ENCODE peak calls at places on chromosomes 12 and 14, in nine cellular contexts. B is endodermal cell, I is brain microvascular endothelial cell, N is GM23338, L is stomach, V is IMR-90, S is HL-60, U is fibroblast of lung, K is H1. M is an unnamed sample.

GRCh38 chr14:66306101-66306500 is 180.1 kb upstream of the CCDC196 start:
- DNase-seq in B (no peak), I (no peak), N (no peak), L (no peak), V (no peak), S (no peak), U (no peak), K (no peak), M (no peak)

GRCh38 chr14:21703357-21704339 is 30.0 kb upstream of the OR4E1 start:
- DNase-seq in B (no peak), I (no peak), N (no peak), L (no peak), V (no peak), S (no peak), U (no peak), K (no peak), M (no peak)

GRCh38 chr12:53388932-53389331 is 9.0 kb downstream of the SP1 start:
- DNase-seq in B (no peak), I (no peak), N (no peak), L (no peak), V (no peak), S (no peak), U (no peak), K (no peak), M (no peak)

GRCh38 chr12:59113831-59114273 is 193.5 kb upstream of the LRIG3 start:
- DNase-seq in B (peak; percentile 97), I (peak; percentile 76), N (peak; percentile 96), L (peak; percentile 83), V (peak; percentile 81), S (peak; percentile 65), U (peak; percentile 86), K (peak; percentile 63), M (peak; percentile 54)

GRCh38 chr14:52703225-52703624 is 3.8 kb upstream of the PSMC6 start:
- DNase-seq in B (no peak), I (peak; percentile 91), N (no peak), L (peak; percentile 70), V (peak; percentile 98), S (peak; percentile 47), U (peak; percentile 99), K (no peak), M (peak; percentile 80)

GRCh38 chr12:6323340-6323994 is 13.0 kb downstream of the PLEKHG6 start:
- DNase-seq in B (peak; percentile 94), I (peak; percentile 92), N (peak; percentile 92), L (peak; percentile 42), V (peak; percentile 94), S (peak; percentile 72), U (peak; percentile 94), K (peak; percentile 72), M (peak; percentile 74)

GRCh38 chr12:56688846-56689113 is 696 bp upstream of the PTGES3 start:
- DNase-seq in B (no peak), I (no peak), N (no peak), L (no peak), V (no peak), S (no peak), U (no peak), K (no peak), M (peak; percentile 67)

GRCh38 chr12:17999174-17999801 is 90.7 kb downstream of the RERGL start:
- DNase-seq in B (no peak), I (no peak), N (no peak), L (no peak), V (no peak), S (no peak), U (no peak), K (no peak), M (no peak)

GRCh38 chr12:97989366-97989940 is 525.9 kb upstream of the TMPO start:
- DNase-seq in B (no peak), I (no peak), N (no peak), L (no peak), V (no peak), S (no peak), U (no peak), K (no peak), M (no peak)

GRCh38 chr14:105314287-105315185 is at the start of gene PACS2:
- DNase-seq in B (peak; percentile 84), I (no peak), N (peak; percentile 91), L (peak; percentile 85), V (peak; percentile 85), S (peak; percentile 43), U (peak; percentile 83), K (peak; percentile 36), M (peak; percentile 97)

GRCh38 chr12:88753074-88753473 is 172.8 kb upstream of the KITLG start:
- DNase-seq in B (no peak), I (peak; percentile 36), N (no peak), L (no peak), V (peak; percentile 29), S (no peak), U (no peak), K (no peak), M (peak; percentile 1)

GRCh38 chr14:20836668-20837338 is 34.2 kb upstream of the RNASE1 start:
- DNase-seq in B (peak; percentile 79), I (peak; percentile 27), N (peak; percentile 85), L (peak; percentile 58), V (peak; percentile 18), S (no peak), U (peak; percentile 3), K (no peak), M (peak; percentile 47)

GRCh38 chr12:67981236-67982164 is 7.7 kb upstream of the IFNG-AS1 start:
- DNase-seq in B (no peak), I (peak; percentile 94), N (no peak), L (no peak), V (peak; percentile 89), S (no peak), U (peak; percentile 74), K (no peak), M (peak; percentile 62)

GRCh38 chr12:10272466-10272865 is 35.2 kb upstream of the KLRD1 start:
- DNase-seq in B (no peak), I (no peak), N (no peak), L (no peak), V (no peak), S (no peak), U (peak; percentile 14), K (no peak), M (no peak)

GRCh38 chr12:118358607-118359540 is 13.8 kb downstream of the TAOK3 start:
- DNase-seq in B (no peak), I (no peak), N (no peak), L (no peak), V (no peak), S (peak; percentile 53), U (no peak), K (no peak), M (no peak)

DNA sequence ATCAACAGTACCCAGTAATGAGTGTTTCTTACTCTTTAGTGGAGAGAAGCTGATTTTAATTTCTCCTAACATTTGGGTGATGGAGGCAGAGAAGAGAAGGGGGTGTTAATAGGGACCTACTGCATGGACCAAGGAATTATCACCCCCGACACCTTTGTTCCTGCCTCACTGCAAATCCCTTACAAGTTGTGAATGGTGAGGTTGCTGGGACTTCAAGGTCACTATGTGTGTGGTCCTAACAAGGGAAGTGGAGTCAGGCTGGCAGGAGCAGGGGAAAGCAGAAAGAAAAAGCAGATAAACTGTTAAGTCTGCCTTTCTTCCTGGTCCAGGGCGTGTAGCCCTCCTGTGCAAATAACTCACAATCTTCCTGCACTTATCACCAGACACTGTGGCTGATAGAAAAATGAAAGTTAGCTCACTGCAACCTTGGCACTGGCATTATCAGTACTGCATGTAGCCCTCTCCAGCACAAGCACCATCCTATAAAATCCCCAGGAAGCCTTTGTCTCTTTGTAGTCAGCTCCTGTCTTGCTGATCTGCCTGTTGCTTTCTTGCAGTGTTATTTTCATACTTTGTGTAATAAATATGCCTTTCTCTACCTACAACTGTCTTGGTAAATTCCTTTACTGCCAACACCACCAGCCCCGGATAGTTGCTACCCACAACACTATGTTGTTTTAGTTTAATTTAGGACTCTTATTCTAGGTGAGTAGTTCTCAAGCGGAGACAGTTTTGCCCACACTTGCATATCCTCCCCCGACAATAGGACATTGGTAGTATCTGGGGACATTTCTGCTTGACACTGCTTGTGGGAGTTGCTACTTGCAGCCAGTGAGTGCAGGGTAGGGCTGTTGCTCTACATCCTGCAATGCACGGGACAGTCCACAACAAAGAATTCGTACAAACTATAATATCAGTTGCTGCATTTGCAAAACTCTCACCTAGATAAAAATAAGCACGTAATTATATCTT is 112.2 kb upstream of the DNM1L start:
- DNase-seq in B (no peak), I (peak; percentile 25), N (peak; percentile 53), L (no peak), V (peak; percentile 10), S (no peak), U (no peak), K (peak; percentile 13), M (no peak)
- H3K27ac ChIP-seq in B (no peak overlapping the region), I (peak overlapping the region; percentile 10), N (peak overlapping the region; percentile 70), L (peak overlapping the region; percentile 72), V (peak overlapping the region; percentile 45), S (no peak overlapping the region), U (no peak overlapping the region), K (no peak overlapping the region), M (peak overlapping the region; percentile 67)

DNA sequence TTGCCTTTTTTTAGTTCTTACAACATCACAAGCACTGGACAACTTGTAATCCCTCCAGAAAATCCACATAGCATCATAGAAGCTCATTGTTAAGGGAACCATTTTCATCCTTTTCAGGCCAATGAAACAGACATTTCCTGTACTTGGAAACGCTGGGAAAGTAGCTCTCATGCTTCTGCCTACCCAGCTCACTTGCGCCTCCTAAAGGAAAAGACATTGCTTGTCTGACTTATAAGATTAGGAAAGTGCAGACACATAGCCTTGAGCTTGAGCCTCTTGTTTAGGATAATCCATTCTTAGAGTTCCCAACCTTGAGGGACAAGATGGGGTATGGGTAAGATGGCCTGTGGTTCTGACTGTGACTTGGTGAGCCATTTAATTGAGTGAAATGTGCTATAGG is 589.5 kb downstream of the NOVA1 start:
- DNase-seq in B (peak; percentile 75), I (no peak), N (peak; percentile 91), L (no peak), V (no peak), S (peak; percentile 3), U (peak; percentile 5), K (peak; percentile 15), M (no peak)
- TF ChIP-seq CTCF in B (peak; percentile 83), I (no peak), N (peak; percentile 83), L (no peak), V (no peak), S (no peak), U (peak; percentile 16), K (no peak), M (no peak)

DNA sequence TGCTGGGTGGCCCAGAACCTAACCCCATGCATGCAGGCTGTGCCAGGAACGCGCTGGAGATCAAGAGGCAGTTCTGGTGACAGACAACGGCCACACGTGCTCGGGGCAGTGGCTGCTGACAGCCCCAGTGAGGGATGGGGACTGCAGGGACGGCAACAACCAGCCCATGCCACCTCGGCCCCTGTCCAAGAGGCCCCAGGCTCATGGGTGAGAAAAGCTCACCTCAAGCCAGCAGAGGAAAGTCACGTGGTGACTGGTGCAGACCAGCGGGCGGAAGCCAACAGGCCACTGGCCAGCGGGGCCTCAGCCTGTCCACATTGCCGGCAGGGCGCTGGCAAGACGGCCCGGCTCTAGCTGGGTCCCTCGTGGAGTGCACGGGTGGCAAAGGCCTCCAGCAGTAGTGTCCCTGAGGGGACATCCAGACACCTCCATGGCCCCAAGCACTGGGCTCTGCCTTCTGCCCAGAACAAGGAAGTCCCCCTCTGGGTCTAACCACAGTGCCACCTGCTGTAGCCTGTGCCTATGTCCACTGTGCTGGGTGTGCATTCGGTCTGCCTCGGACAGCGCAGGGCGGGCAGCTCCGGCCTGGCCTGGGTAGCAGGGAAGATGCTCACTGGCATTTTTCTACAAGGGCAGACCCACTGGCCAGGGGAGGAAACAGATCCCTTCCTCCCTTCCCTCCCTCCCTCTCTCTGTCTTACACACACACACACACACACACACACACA is 134.1 kb downstream of the NCOR2 start:
- DNase-seq in B (no peak), I (no peak), N (no peak), L (peak; percentile 38), V (no peak), S (peak; percentile 52), U (peak; percentile 26), K (no peak), M (no peak)
- H3K27ac ChIP-seq in B (no peak overlapping the region), I (no peak overlapping the region), N (no peak overlapping the region), L (peak overlapping the region; percentile 40), V (no peak overlapping the region), S (peak overlapping the region; percentile 53), U (no peak overlapping the region), K (peak overlapping the region; percentile 59), M (peak overlapping the region; percentile 54)

GRCh38 chr12:77686760-77687159 is 143.9 kb upstream of the NAV3 start:
- DNase-seq in B (no peak), I (peak; percentile 28), N (peak; percentile 20), L (no peak), V (peak; percentile 34), S (no peak), U (peak; percentile 63), K (no peak), M (no peak)
- TF ChIP-seq CTCF in B (peak; percentile 49), I (peak; percentile 39), N (peak; percentile 64), L (no peak), V (peak; percentile 46), S (no peak), U (peak; percentile 26), K (no peak), M (no peak)

M was measured in RWPE1.